ENCODE peak calls at places on chromosome 10, in five cellular contexts. W, X, F, Y and T are unnamed samples.

GRCh38 chr10:97134202-97134601 is 51.6 kb downstream of the SLIT1 start:
- DNase-seq in W (no peak), Y (no peak), F (no peak), X (no peak), T (no peak)

GRCh38 chr10:8045728-8046494 is 8.6 kb upstream of the GATA3 start:
- DNase-seq in Y (no peak), W (peak; percentile 54), F (no peak), X (no peak), T (no peak)

GRCh38 chr10:87706731-87707130 is 47.1 kb downstream of the PAPSS2 start:
- DNase-seq in Y (no peak), W (no peak), X (no peak), F (no peak), T (no peak)

GRCh38 chr10:93652857-93653256 is 40.5 kb downstream of the PDE6C start:
- DNase-seq in W (no peak), F (no peak), X (no peak), Y (no peak), T (no peak)

GRCh38 chr10:97319671-97320479 is 804 bp downstream of the FRAT1 start:
- DNase-seq in F (peak; percentile 54), W (peak; percentile 82), X (no peak), Y (peak; percentile 43), T (no peak)

GRCh38 chr10:120732643-120733313 is 118.4 kb upstream of the WDR11 start:
- DNase-seq in W (no peak), Y (no peak), F (no peak), X (no peak), T (no peak)

GRCh38 chr10:124145109-124145860 is 51.9 kb upstream of the CHST15 start:
- DNase-seq in W (no peak), Y (no peak), X (no peak), F (no peak), T (no peak)

GRCh38 chr10:67837519-67838314 is at the start of gene DNAJC12:
- DNase-seq in F (peak; percentile 74), X (no peak), W (no peak), Y (peak; percentile 79), T (peak; percentile 86)

GRCh38 chr10:14282271-14282670 is 48.5 kb downstream of the FRMD4A start:
- DNase-seq in W (no peak), X (no peak), Y (no peak), F (no peak), T (peak; percentile 6)

GRCh38 chr10:71354771-71355170 is 35.7 kb downstream of the SLC29A3 start:
- DNase-seq in W (no peak), X (no peak), F (no peak), Y (no peak), T (no peak)

GRCh38 chr10:71484352-71484751 is 87.6 kb downstream of the CDH23 start:
- DNase-seq in W (no peak), Y (no peak), X (no peak), F (no peak), T (no peak)

GRCh38 chr10:83332695-83333094 is 806.6 kb upstream of the GHITM start:
- DNase-seq in Y (no peak), X (no peak), W (no peak), F (no peak), T (no peak)

GRCh38 chr10:19097151-19097550 is 48.5 kb downstream of the MALRD1 start:
- DNase-seq in F (no peak), X (no peak), W (no peak), Y (no peak), T (no peak)

GRCh38 chr10:46544989-46545791 is 11.3 kb downstream of the GPRIN2 start:
- DNase-seq in X (no peak), F (no peak), Y (no peak), W (no peak), T (peak; percentile 89)

GRCh38 chr10:14608381-14609001 is 166.2 kb downstream of the FAM107B start:
- DNase-seq in X (no peak), F (peak; percentile 68), W (no peak), Y (no peak), T (no peak)

GRCh38 chr10:78602201-78602917 is 466.4 kb upstream of the ZMIZ1 start:
- DNase-seq in X (no peak), Y (no peak), W (no peak), F (no peak), T (no peak)

GRCh38 chr10:120480065-120480600 is 23.1 kb downstream of the PLPP4 start:
- DNase-seq in X (no peak), F (no peak), Y (no peak), W (peak; percentile 17), T (no peak)

GRCh38 chr10:338176-339037 is 203.2 kb downstream of the ZMYND11 start:
- DNase-seq in W (no peak), F (no peak), X (no peak), Y (no peak), T (peak; percentile 41)

GRCh38 chr10:115093776-115094361 is 704 bp downstream of the ATRNL1 start:
- DNase-seq in X (no peak), Y (no peak), F (no peak), W (peak; percentile 82), T (peak; percentile 11)

GRCh38 chr10:15200626-15201025 is 32.1 kb upstream of the NMT2 start:
- DNase-seq in F (peak; percentile 74), Y (no peak), X (no peak), W (no peak), T (peak; percentile 81)

GRCh38 chr10:129971381-129972144 is 7.5 kb upstream of the EBF3 start:
- DNase-seq in F (peak; percentile 8), X (no peak), W (peak; percentile 76), Y (peak; percentile 54), T (peak; percentile 63)

DNA sequence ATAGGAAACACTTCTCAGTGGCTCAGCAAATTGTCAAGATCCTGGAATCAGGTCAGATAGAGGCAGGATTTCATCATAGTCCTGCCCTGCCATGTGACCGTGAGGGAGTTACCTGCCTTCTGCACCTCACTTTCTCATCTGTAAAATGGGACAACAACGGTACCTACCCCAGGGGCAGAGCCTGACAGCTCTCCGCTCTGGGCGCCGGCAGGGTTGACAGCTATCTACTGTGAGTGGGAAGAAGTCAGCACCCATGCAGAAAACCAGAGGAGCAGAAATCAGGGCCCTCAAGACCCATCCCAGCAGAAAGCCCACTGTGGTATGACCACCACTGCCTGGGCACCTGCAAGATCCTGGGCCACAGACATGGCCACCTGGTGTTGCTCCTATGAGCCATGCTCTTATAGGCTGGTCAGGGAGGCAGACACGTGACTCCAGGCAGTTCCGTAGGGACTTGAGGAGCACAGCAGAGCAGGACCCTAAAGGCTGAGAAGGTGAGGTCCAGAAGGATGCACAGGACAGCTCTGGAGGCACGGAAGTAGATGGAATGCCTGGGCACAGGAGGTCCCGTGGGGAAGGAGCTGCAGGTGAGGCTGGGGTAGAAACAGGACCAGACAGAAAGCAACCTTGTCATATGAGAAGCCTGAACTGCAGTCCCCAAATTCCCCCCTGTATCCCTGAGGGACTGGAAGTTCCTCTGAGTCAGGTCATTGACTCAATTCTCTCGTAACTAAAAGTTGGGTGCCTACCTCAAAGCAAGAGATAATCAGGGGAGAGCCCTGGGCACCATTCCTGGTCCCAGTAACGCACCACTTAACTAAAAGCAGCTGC is 79.8 kb downstream of the GRID1 start:
- DNase-seq in X (no peak), F (no peak), W (peak; percentile 29), Y (no peak), T (no peak)
- TF ChIP-seq RAD21 in X (no peak), F (no peak), W (no peak), Y (no peak), T (no peak)

DNA sequence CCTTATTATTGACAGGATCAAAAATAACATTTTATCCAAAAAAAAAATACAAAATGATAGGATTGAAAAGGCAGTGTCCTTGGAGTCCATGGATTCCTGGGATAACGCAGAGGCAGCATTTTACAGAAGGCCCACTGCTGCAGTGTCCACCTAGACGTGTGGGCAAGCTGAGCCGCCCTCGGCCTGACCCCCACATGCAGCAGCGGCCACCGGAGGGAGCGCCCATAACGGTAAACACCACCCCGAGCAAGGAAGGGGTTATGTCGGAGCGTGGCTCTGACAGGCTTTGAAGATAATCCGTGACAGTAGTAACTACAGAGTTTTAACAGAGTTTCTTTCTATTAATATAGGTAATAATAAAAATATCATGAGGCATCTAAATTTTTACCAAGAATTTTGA is 45.3 kb upstream of the PITRM1 start:
- DNase-seq in W (no peak), Y (no peak), F (no peak), X (no peak), T (no peak)
- TF ChIP-seq HDAC2 in W (no peak), Y (no peak), F (no peak), X (no peak), T (no peak)

DNA sequence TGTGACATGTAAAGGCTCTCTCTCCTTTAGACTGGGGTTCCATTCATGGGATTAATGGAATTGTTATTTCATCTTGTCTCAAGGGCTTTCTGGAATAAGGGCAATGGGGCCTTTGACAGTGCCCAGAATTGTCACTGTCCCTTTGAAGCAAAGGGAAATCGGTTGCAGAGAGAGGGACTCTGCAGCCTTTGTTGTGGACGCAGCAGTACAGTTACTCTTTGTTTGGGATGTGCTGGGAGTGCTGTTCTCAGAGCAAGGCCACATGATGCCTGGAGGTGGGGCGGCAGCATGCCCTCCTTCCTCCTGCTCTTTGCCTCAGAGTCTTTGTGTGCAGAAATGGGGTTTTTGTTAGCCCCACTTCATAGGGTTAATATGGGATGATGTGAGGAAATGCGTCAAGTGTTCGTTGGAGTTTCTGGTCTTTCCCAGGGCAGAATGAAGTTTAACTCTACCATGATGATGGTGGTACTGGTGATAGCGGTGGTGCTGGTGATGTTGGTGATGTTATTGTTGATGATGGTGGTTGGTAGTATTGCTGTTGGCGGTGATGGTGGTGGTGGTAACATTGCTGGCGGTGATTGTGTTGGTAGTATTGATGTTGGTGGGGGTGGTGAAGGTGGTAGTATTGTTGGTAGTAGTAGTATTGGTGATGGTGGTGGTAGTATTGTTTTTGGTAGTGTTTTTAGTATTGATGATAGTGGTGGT is 45.3 kb downstream of the DOCK1 start:
- DNase-seq in F (no peak), Y (no peak), W (no peak), X (no peak), T (no peak)
- TF ChIP-seq RAD21 in F (no peak), Y (no peak), W (no peak), X (no peak), T (no peak)

GRCh38 chr10:16787361-16787791 is 29.8 kb downstream of the RSU1 start:
- DNase-seq in X (no peak), Y (no peak), W (no peak), F (no peak), T (no peak)
- TF ChIP-seq HDAC2 in X (no peak), Y (no peak), W (no peak), F (no peak), T (no peak)

GRCh38 chr10:12608761-12609160 is 259.4 kb downstream of the CAMK1D start:
- DNase-seq in X (no peak), F (no peak), Y (no peak), W (no peak), T (no peak)
- TF ChIP-seq RAD21 in X (no peak), F (no peak), Y (no peak), W (no peak), T (no peak)